ENCODE peak calls at places on chromosome 5, in nine cellular contexts. One of them, this sample, is unnamed.
A peak's percentile ranks its signal among the peaks of the same experiment; 100 is the strongest.

GRCh38 chr5:151196556-151197290 is 27.2 kb downstream of the CCDC69 start:
- ATAC-seq in activated naive CD4-positive, alpha-beta T cell treated with anti-CD3 and anti-CD28 coated beads, Interleukin-2, amount 50 U/mL, for 72 hours: peak; percentile 51
- ATAC-seq in pancreas: no peak
- ATAC-seq in gastroesophageal sphincter: no peak
- ATAC-seq in T-helper 17 cell: peak; percentile 50
- ATAC-seq in lower lobe of right lung: peak; percentile 56
- ATAC-seq in activated T-cell treated with anti-CD3 and anti-CD28 coated beads, Interleukin-2, amount 50 U/mL, for 72 hours: peak; percentile 25
- ATAC-seq in heart left ventricle: peak; percentile 37
- ATAC-seq in psoas muscle: peak; percentile 91
- ATAC-seq in this sample: peak; percentile 99

GRCh38 chr5:154358410-154359221 is 87.2 kb upstream of the SAP30L start:
- ATAC-seq in activated naive CD4-positive, alpha-beta T cell treated with anti-CD3 and anti-CD28 coated beads, Interleukin-2, amount 50 U/mL, for 72 hours: no peak
- ATAC-seq in pancreas: peak; percentile 46
- ATAC-seq in gastroesophageal sphincter: no peak
- ATAC-seq in T-helper 17 cell: no peak
- ATAC-seq in lower lobe of right lung: no peak
- ATAC-seq in activated T-cell treated with anti-CD3 and anti-CD28 coated beads, Interleukin-2, amount 50 U/mL, for 72 hours: no peak
- ATAC-seq in heart left ventricle: no peak
- ATAC-seq in psoas muscle: no peak
- ATAC-seq in this sample: no peak

GRCh38 chr5:127590154-127590722 is 58.6 kb upstream of the CTXN3 start:
- ATAC-seq in activated naive CD4-positive, alpha-beta T cell treated with anti-CD3 and anti-CD28 coated beads, Interleukin-2, amount 50 U/mL, for 72 hours: no peak
- ATAC-seq in pancreas: no peak
- ATAC-seq in gastroesophageal sphincter: no peak
- ATAC-seq in T-helper 17 cell: no peak
- ATAC-seq in lower lobe of right lung: peak; percentile 25
- ATAC-seq in activated T-cell treated with anti-CD3 and anti-CD28 coated beads, Interleukin-2, amount 50 U/mL, for 72 hours: peak; percentile 56
- ATAC-seq in heart left ventricle: no peak
- ATAC-seq in psoas muscle: no peak
- ATAC-seq in this sample: no peak

GRCh38 chr5:102718819-102719218 is 36.3 kb upstream of the PAM start:
- ATAC-seq in activated naive CD4-positive, alpha-beta T cell treated with anti-CD3 and anti-CD28 coated beads, Interleukin-2, amount 50 U/mL, for 72 hours: no peak
- ATAC-seq in pancreas: no peak
- ATAC-seq in gastroesophageal sphincter: no peak
- ATAC-seq in T-helper 17 cell: no peak
- ATAC-seq in lower lobe of right lung: no peak
- ATAC-seq in activated T-cell treated with anti-CD3 and anti-CD28 coated beads, Interleukin-2, amount 50 U/mL, for 72 hours: no peak
- ATAC-seq in heart left ventricle: no peak
- ATAC-seq in psoas muscle: no peak
- ATAC-seq in this sample: no peak

GRCh38 chr5:56270058-56270457 is 36.9 kb upstream of the ANKRD55 start:
- ATAC-seq in activated naive CD4-positive, alpha-beta T cell treated with anti-CD3 and anti-CD28 coated beads, Interleukin-2, amount 50 U/mL, for 72 hours: peak; percentile 59
- ATAC-seq in pancreas: peak; percentile 21
- ATAC-seq in gastroesophageal sphincter: no peak
- ATAC-seq in T-helper 17 cell: peak; percentile 16
- ATAC-seq in lower lobe of right lung: peak; percentile 24
- ATAC-seq in activated T-cell treated with anti-CD3 and anti-CD28 coated beads, Interleukin-2, amount 50 U/mL, for 72 hours: peak; percentile 49
- ATAC-seq in heart left ventricle: no peak
- ATAC-seq in psoas muscle: no peak
- ATAC-seq in this sample: peak; percentile 46

GRCh38 chr5:11946317-11946716 is 42.1 kb upstream of the CTNND2 start:
- ATAC-seq in activated naive CD4-positive, alpha-beta T cell treated with anti-CD3 and anti-CD28 coated beads, Interleukin-2, amount 50 U/mL, for 72 hours: no peak
- ATAC-seq in pancreas: no peak
- ATAC-seq in gastroesophageal sphincter: no peak
- ATAC-seq in T-helper 17 cell: no peak
- ATAC-seq in lower lobe of right lung: no peak
- ATAC-seq in activated T-cell treated with anti-CD3 and anti-CD28 coated beads, Interleukin-2, amount 50 U/mL, for 72 hours: no peak
- ATAC-seq in heart left ventricle: no peak
- ATAC-seq in psoas muscle: no peak
- ATAC-seq in this sample: no peak

GRCh38 chr5:32583582-32584232 is 1.6 kb upstream of the SUB1 start:
- ATAC-seq in activated naive CD4-positive, alpha-beta T cell treated with anti-CD3 and anti-CD28 coated beads, Interleukin-2, amount 50 U/mL, for 72 hours: no peak
- ATAC-seq in pancreas: no peak
- ATAC-seq in gastroesophageal sphincter: no peak
- ATAC-seq in T-helper 17 cell: peak; percentile 23
- ATAC-seq in lower lobe of right lung: no peak
- ATAC-seq in activated T-cell treated with anti-CD3 and anti-CD28 coated beads, Interleukin-2, amount 50 U/mL, for 72 hours: no peak
- ATAC-seq in heart left ventricle: no peak
- ATAC-seq in psoas muscle: no peak
- ATAC-seq in this sample: peak; percentile 84

GRCh38 chr5:153654444-153654843 is 164.0 kb downstream of the GRIA1 start:
- ATAC-seq in activated naive CD4-positive, alpha-beta T cell treated with anti-CD3 and anti-CD28 coated beads, Interleukin-2, amount 50 U/mL, for 72 hours: no peak
- ATAC-seq in pancreas: no peak
- ATAC-seq in gastroesophageal sphincter: no peak
- ATAC-seq in T-helper 17 cell: no peak
- ATAC-seq in lower lobe of right lung: no peak
- ATAC-seq in activated T-cell treated with anti-CD3 and anti-CD28 coated beads, Interleukin-2, amount 50 U/mL, for 72 hours: no peak
- ATAC-seq in heart left ventricle: no peak
- ATAC-seq in psoas muscle: no peak
- ATAC-seq in this sample: no peak

GRCh38 chr5:159290741-159291140 is 27.7 kb downstream of the UBLCP1 start:
- ATAC-seq in activated naive CD4-positive, alpha-beta T cell treated with anti-CD3 and anti-CD28 coated beads, Interleukin-2, amount 50 U/mL, for 72 hours: no peak
- ATAC-seq in pancreas: no peak
- ATAC-seq in gastroesophageal sphincter: no peak
- ATAC-seq in T-helper 17 cell: no peak
- ATAC-seq in lower lobe of right lung: no peak
- ATAC-seq in activated T-cell treated with anti-CD3 and anti-CD28 coated beads, Interleukin-2, amount 50 U/mL, for 72 hours: no peak
- ATAC-seq in heart left ventricle: no peak
- ATAC-seq in psoas muscle: no peak
- ATAC-seq in this sample: no peak

GRCh38 chr5:132010645-132011560 is 555 bp downstream of the ACSL6 start:
- ATAC-seq in activated naive CD4-positive, alpha-beta T cell treated with anti-CD3 and anti-CD28 coated beads, Interleukin-2, amount 50 U/mL, for 72 hours: no peak
- ATAC-seq in pancreas: no peak
- ATAC-seq in gastroesophageal sphincter: no peak
- ATAC-seq in T-helper 17 cell: peak; percentile 5
- ATAC-seq in lower lobe of right lung: no peak
- ATAC-seq in activated T-cell treated with anti-CD3 and anti-CD28 coated beads, Interleukin-2, amount 50 U/mL, for 72 hours: peak; percentile 6
- ATAC-seq in heart left ventricle: no peak
- ATAC-seq in psoas muscle: no peak
- ATAC-seq in this sample: no peak

GRCh38 chr5:1492757-1493156 is 31.0 kb downstream of the LPCAT1 start:
- ATAC-seq in activated naive CD4-positive, alpha-beta T cell treated with anti-CD3 and anti-CD28 coated beads, Interleukin-2, amount 50 U/mL, for 72 hours: no peak
- ATAC-seq in pancreas: no peak
- ATAC-seq in gastroesophageal sphincter: no peak
- ATAC-seq in T-helper 17 cell: no peak
- ATAC-seq in lower lobe of right lung: no peak
- ATAC-seq in activated T-cell treated with anti-CD3 and anti-CD28 coated beads, Interleukin-2, amount 50 U/mL, for 72 hours: no peak
- ATAC-seq in heart left ventricle: no peak
- ATAC-seq in psoas muscle: no peak
- ATAC-seq in this sample: no peak

GRCh38 chr5:68304421-68305052 is 89.0 kb downstream of the PIK3R1 start:
- ATAC-seq in activated naive CD4-positive, alpha-beta T cell treated with anti-CD3 and anti-CD28 coated beads, Interleukin-2, amount 50 U/mL, for 72 hours: peak; percentile 57
- ATAC-seq in pancreas: no peak
- ATAC-seq in gastroesophageal sphincter: no peak
- ATAC-seq in T-helper 17 cell: no peak
- ATAC-seq in lower lobe of right lung: no peak
- ATAC-seq in activated T-cell treated with anti-CD3 and anti-CD28 coated beads, Interleukin-2, amount 50 U/mL, for 72 hours: peak; percentile 52
- ATAC-seq in heart left ventricle: no peak
- ATAC-seq in psoas muscle: no peak
- ATAC-seq in this sample: no peak

GRCh38 chr5:93359296-93359957 is 221.6 kb downstream of the NR2F1-AS1 start:
- ATAC-seq in activated naive CD4-positive, alpha-beta T cell treated with anti-CD3 and anti-CD28 coated beads, Interleukin-2, amount 50 U/mL, for 72 hours: no peak
- ATAC-seq in pancreas: peak; percentile 66
- ATAC-seq in gastroesophageal sphincter: peak; percentile 57
- ATAC-seq in T-helper 17 cell: no peak
- ATAC-seq in lower lobe of right lung: peak; percentile 34
- ATAC-seq in activated T-cell treated with anti-CD3 and anti-CD28 coated beads, Interleukin-2, amount 50 U/mL, for 72 hours: no peak
- ATAC-seq in heart left ventricle: no peak
- ATAC-seq in psoas muscle: no peak
- ATAC-seq in this sample: no peak

GRCh38 chr5:141485305-141486055 is 650 bp downstream of the PCDHGC4 start:
- ATAC-seq in activated naive CD4-positive, alpha-beta T cell treated with anti-CD3 and anti-CD28 coated beads, Interleukin-2, amount 50 U/mL, for 72 hours: no peak
- ATAC-seq in pancreas: peak; percentile 12
- ATAC-seq in gastroesophageal sphincter: no peak
- ATAC-seq in T-helper 17 cell: no peak
- ATAC-seq in lower lobe of right lung: no peak
- ATAC-seq in activated T-cell treated with anti-CD3 and anti-CD28 coated beads, Interleukin-2, amount 50 U/mL, for 72 hours: no peak
- ATAC-seq in heart left ventricle: no peak
- ATAC-seq in psoas muscle: no peak
- ATAC-seq in this sample: no peak

GRCh38 chr5:73728493-73729273 is 102.7 kb downstream of the ARHGEF28 start:
- ATAC-seq in activated naive CD4-positive, alpha-beta T cell treated with anti-CD3 and anti-CD28 coated beads, Interleukin-2, amount 50 U/mL, for 72 hours: no peak
- ATAC-seq in pancreas: peak; percentile 78
- ATAC-seq in gastroesophageal sphincter: peak; percentile 70
- ATAC-seq in T-helper 17 cell: no peak
- ATAC-seq in lower lobe of right lung: no peak
- ATAC-seq in activated T-cell treated with anti-CD3 and anti-CD28 coated beads, Interleukin-2, amount 50 U/mL, for 72 hours: no peak
- ATAC-seq in heart left ventricle: peak; percentile 69
- ATAC-seq in psoas muscle: no peak
- ATAC-seq in this sample: peak; percentile 31

This sample was measured in stimulated activated memory B cell treated with anti-CD40 and anti-IgM and Interleukin-4, amounts not matched to agents 10 μg/mL and 1 μg/mL and 100 μg/mL, for 72 hours.